ENCODE peak calls at places on chromosome 12, in ten cellular contexts. One of them, this sample, is unnamed.

GRCh38 chr12:124857921-124858461 is 5.7 kb downstream of the SCARB1 start:
- DNase-seq in A549: no peak
- DNase-seq in fibroblast of pulmonary artery: no peak
- DNase-seq in AG04450: no peak
- DNase-seq in IMR-90: no peak
- DNase-seq in esophagus squamous epithelium: no peak
- DNase-seq in left lung: no peak
- DNase-seq in lower lobe of right lung: no peak
- DNase-seq in GM12865: no peak
- DNase-seq in bronchial epithelial cell: no peak
- DNase-seq in this sample: no peak

GRCh38 chr12:45655186-45655585 is 74.3 kb upstream of the ARID2 start:
- DNase-seq in esophagus squamous epithelium: no peak
- DNase-seq in lower lobe of right lung: no peak
- DNase-seq in A549: no peak
- DNase-seq in IMR-90: peak
- DNase-seq in left lung: no peak
- DNase-seq in GM12865: peak
- DNase-seq in AG04450: no peak
- DNase-seq in bronchial epithelial cell: peak
- DNase-seq in fibroblast of pulmonary artery: peak
- DNase-seq in this sample: no peak

GRCh38 chr12:3308063-3308462 is 182.9 kb upstream of the PRMT8 start:
- DNase-seq in GM12865: no peak
- DNase-seq in A549: no peak
- DNase-seq in fibroblast of pulmonary artery: no peak
- DNase-seq in AG04450: no peak
- DNase-seq in esophagus squamous epithelium: no peak
- DNase-seq in bronchial epithelial cell: no peak
- DNase-seq in IMR-90: no peak
- DNase-seq in lower lobe of right lung: no peak
- DNase-seq in left lung: no peak
- DNase-seq in this sample: no peak

GRCh38 chr12:9906888-9907287 is 25.3 kb downstream of the CLEC2A start:
- DNase-seq in A549: no peak
- DNase-seq in IMR-90: no peak
- DNase-seq in fibroblast of pulmonary artery: no peak
- DNase-seq in lower lobe of right lung: no peak
- DNase-seq in AG04450: no peak
- DNase-seq in esophagus squamous epithelium: no peak
- DNase-seq in bronchial epithelial cell: peak
- DNase-seq in GM12865: no peak
- DNase-seq in left lung: no peak
- DNase-seq in this sample: no peak

GRCh38 chr12:97751704-97752103 is 289.1 kb downstream of the RMST start:
- DNase-seq in lower lobe of right lung: no peak
- DNase-seq in IMR-90: no peak
- DNase-seq in A549: no peak
- DNase-seq in fibroblast of pulmonary artery: no peak
- DNase-seq in left lung: no peak
- DNase-seq in bronchial epithelial cell: no peak
- DNase-seq in esophagus squamous epithelium: no peak
- DNase-seq in AG04450: no peak
- DNase-seq in GM12865: no peak
- DNase-seq in this sample: no peak

GRCh38 chr12:10052111-10052913 is 21.8 kb downstream of the CLEC9A start:
- DNase-seq in IMR-90: no peak
- DNase-seq in bronchial epithelial cell: no peak
- DNase-seq in left lung: no peak
- DNase-seq in fibroblast of pulmonary artery: no peak
- DNase-seq in AG04450: no peak
- DNase-seq in esophagus squamous epithelium: no peak
- DNase-seq in A549: no peak
- DNase-seq in GM12865: peak
- DNase-seq in lower lobe of right lung: no peak
- DNase-seq in this sample: no peak

GRCh38 chr12:116319851-116320621 is 42.5 kb upstream of the MED13L start:
- DNase-seq in GM12865: peak
- DNase-seq in left lung: peak
- DNase-seq in IMR-90: peak
- DNase-seq in bronchial epithelial cell: peak
- DNase-seq in fibroblast of pulmonary artery: peak
- DNase-seq in lower lobe of right lung: no peak
- DNase-seq in esophagus squamous epithelium: no peak
- DNase-seq in A549: no peak
- DNase-seq in AG04450: peak
- DNase-seq in this sample: peak

GRCh38 chr12:75635606-75636444 is 124.4 kb upstream of the KRR1 start:
- DNase-seq in AG04450: peak
- DNase-seq in fibroblast of pulmonary artery: peak
- DNase-seq in esophagus squamous epithelium: no peak
- DNase-seq in bronchial epithelial cell: peak
- DNase-seq in IMR-90: peak
- DNase-seq in lower lobe of right lung: no peak
- DNase-seq in A549: peak
- DNase-seq in left lung: no peak
- DNase-seq in GM12865: peak
- DNase-seq in this sample: peak

GRCh38 chr12:1217191-1217949 is 226.3 kb downstream of the ERC1 start:
- DNase-seq in fibroblast of pulmonary artery: peak
- DNase-seq in IMR-90: peak
- DNase-seq in GM12865: no peak
- DNase-seq in left lung: no peak
- DNase-seq in AG04450: no peak
- DNase-seq in A549: no peak
- DNase-seq in esophagus squamous epithelium: no peak
- DNase-seq in lower lobe of right lung: no peak
- DNase-seq in bronchial epithelial cell: peak
- DNase-seq in this sample: peak

GRCh38 chr12:76680940-76681339 is 83.0 kb upstream of the ZDHHC17 start:
- DNase-seq in AG04450: peak
- DNase-seq in GM12865: no peak
- DNase-seq in lower lobe of right lung: no peak
- DNase-seq in left lung: no peak
- DNase-seq in IMR-90: peak
- DNase-seq in esophagus squamous epithelium: no peak
- DNase-seq in bronchial epithelial cell: no peak
- DNase-seq in fibroblast of pulmonary artery: peak
- DNase-seq in A549: no peak
- DNase-seq in this sample: no peak

GRCh38 chr12:12008931-12009611 is 61.7 kb upstream of the BCL2L14 start:
- DNase-seq in A549: no peak
- DNase-seq in left lung: peak
- DNase-seq in GM12865: peak
- DNase-seq in esophagus squamous epithelium: no peak
- DNase-seq in fibroblast of pulmonary artery: peak
- DNase-seq in AG04450: no peak
- DNase-seq in IMR-90: peak
- DNase-seq in bronchial epithelial cell: peak
- DNase-seq in lower lobe of right lung: no peak
- DNase-seq in this sample: peak

GRCh38 chr12:6961278-6961694 is 9.2 kb downstream of the PHB2 start:
- DNase-seq in esophagus squamous epithelium: no peak
- DNase-seq in lower lobe of right lung: peak
- DNase-seq in left lung: peak
- DNase-seq in GM12865: peak
- DNase-seq in AG04450: no peak
- DNase-seq in fibroblast of pulmonary artery: peak
- DNase-seq in bronchial epithelial cell: peak
- DNase-seq in A549: no peak
- DNase-seq in IMR-90: no peak
- DNase-seq in this sample: no peak

GRCh38 chr12:4763549-4763948 is 43.3 kb downstream of the GALNT8 start:
- DNase-seq in AG04450: no peak
- DNase-seq in A549: peak
- DNase-seq in IMR-90: peak
- DNase-seq in GM12865: no peak
- DNase-seq in left lung: no peak
- DNase-seq in lower lobe of right lung: no peak
- DNase-seq in bronchial epithelial cell: peak
- DNase-seq in fibroblast of pulmonary artery: no peak
- DNase-seq in esophagus squamous epithelium: no peak
- DNase-seq in this sample: no peak

GRCh38 chr12:92362109-92362508 is 216.5 kb upstream of the BTG1 start:
- DNase-seq in esophagus squamous epithelium: no peak
- DNase-seq in IMR-90: no peak
- DNase-seq in left lung: no peak
- DNase-seq in lower lobe of right lung: no peak
- DNase-seq in GM12865: peak
- DNase-seq in AG04450: no peak
- DNase-seq in fibroblast of pulmonary artery: no peak
- DNase-seq in bronchial epithelial cell: no peak
- DNase-seq in A549: no peak
- DNase-seq in this sample: no peak
- H3K4me3 ChIP-seq in esophagus squamous epithelium: no peak
- H3K4me3 ChIP-seq in IMR-90: no peak
- H3K4me3 ChIP-seq in left lung: no peak
- H3K4me3 ChIP-seq in lower lobe of right lung: no peak
- H3K4me3 ChIP-seq in GM12865: peak
- H3K4me3 ChIP-seq in AG04450: no peak
- H3K4me3 ChIP-seq in fibroblast of pulmonary artery: no peak
- H3K4me3 ChIP-seq in bronchial epithelial cell: no peak
- H3K4me3 ChIP-seq in A549: no peak
- H3K4me3 ChIP-seq in this sample: no peak

GRCh38 chr12:109844091-109844490 is 10.9 kb upstream of the TRPV4 start:
- DNase-seq in IMR-90: no peak
- DNase-seq in fibroblast of pulmonary artery: no peak
- DNase-seq in AG04450: no peak
- DNase-seq in left lung: no peak
- DNase-seq in lower lobe of right lung: no peak
- DNase-seq in A549: no peak
- DNase-seq in esophagus squamous epithelium: no peak
- DNase-seq in bronchial epithelial cell: no peak
- DNase-seq in GM12865: no peak
- DNase-seq in this sample: no peak

GRCh38 chr12:109840349-109841073 is 7.3 kb upstream of the TRPV4 start:
- DNase-seq in IMR-90: no peak
- DNase-seq in bronchial epithelial cell: peak
- DNase-seq in lower lobe of right lung: peak
- DNase-seq in fibroblast of pulmonary artery: no peak
- DNase-seq in GM12865: no peak
- DNase-seq in left lung: no peak
- DNase-seq in esophagus squamous epithelium: no peak
- DNase-seq in AG04450: no peak
- DNase-seq in A549: peak
- DNase-seq in this sample: no peak

GRCh38 chr12:109839444-109839843 is 6.2 kb upstream of the TRPV4 start:
- DNase-seq in GM12865: no peak
- DNase-seq in A549: no peak
- DNase-seq in AG04450: no peak
- DNase-seq in left lung: no peak
- DNase-seq in esophagus squamous epithelium: no peak
- DNase-seq in fibroblast of pulmonary artery: no peak
- DNase-seq in lower lobe of right lung: no peak
- DNase-seq in bronchial epithelial cell: no peak
- DNase-seq in IMR-90: no peak
- DNase-seq in this sample: no peak

GRCh38 chr12:109841356-109841755 is 8.2 kb upstream of the TRPV4 start:
- DNase-seq in A549: no peak
- DNase-seq in left lung: no peak
- DNase-seq in AG04450: no peak
- DNase-seq in bronchial epithelial cell: no peak
- DNase-seq in lower lobe of right lung: no peak
- DNase-seq in fibroblast of pulmonary artery: no peak
- DNase-seq in GM12865: no peak
- DNase-seq in esophagus squamous epithelium: no peak
- DNase-seq in IMR-90: no peak
- DNase-seq in this sample: no peak

GRCh38 chr12:109842021-109842420 is 8.8 kb upstream of the TRPV4 start:
- DNase-seq in bronchial epithelial cell: no peak
- DNase-seq in GM12865: no peak
- DNase-seq in left lung: no peak
- DNase-seq in esophagus squamous epithelium: no peak
- DNase-seq in IMR-90: no peak
- DNase-seq in AG04450: no peak
- DNase-seq in lower lobe of right lung: no peak
- DNase-seq in fibroblast of pulmonary artery: no peak
- DNase-seq in A549: no peak
- DNase-seq in this sample: no peak
- TF ChIP-seq CTCF in bronchial epithelial cell: no peak
- TF ChIP-seq CTCF in GM12865: no peak
- TF ChIP-seq CTCF in left lung: no peak
- TF ChIP-seq CTCF in esophagus squamous epithelium: no peak
- TF ChIP-seq CTCF in IMR-90: peak
- TF ChIP-seq CTCF in AG04450: no peak
- TF ChIP-seq CTCF in lower lobe of right lung: no peak
- TF ChIP-seq CTCF in fibroblast of pulmonary artery: no peak
- TF ChIP-seq CTCF in A549: no peak
- TF ChIP-seq CTCF in this sample: no peak

GRCh38 chr12:112971248-112971647 is 7.1 kb upstream of the OAS2 start:
- DNase-seq in fibroblast of pulmonary artery: peak
- DNase-seq in AG04450: no peak
- DNase-seq in IMR-90: peak
- DNase-seq in A549: no peak
- DNase-seq in bronchial epithelial cell: no peak
- DNase-seq in left lung: no peak
- DNase-seq in esophagus squamous epithelium: no peak
- DNase-seq in lower lobe of right lung: no peak
- DNase-seq in GM12865: no peak
- DNase-seq in this sample: no peak
- H3K4me3 ChIP-seq in fibroblast of pulmonary artery: no peak
- H3K4me3 ChIP-seq in AG04450: no peak
- H3K4me3 ChIP-seq in IMR-90: no peak
- H3K4me3 ChIP-seq in A549: no peak
- H3K4me3 ChIP-seq in bronchial epithelial cell: no peak
- H3K4me3 ChIP-seq in left lung: no peak
- H3K4me3 ChIP-seq in esophagus squamous epithelium: no peak
- H3K4me3 ChIP-seq in lower lobe of right lung: no peak
- H3K4me3 ChIP-seq in GM12865: no peak
- H3K4me3 ChIP-seq in this sample: no peak

GRCh38 chr12:92145731-92146496 is at the start of gene BTG1:
- DNase-seq in esophagus squamous epithelium: peak
- DNase-seq in A549: peak
- DNase-seq in GM12865: peak
- DNase-seq in lower lobe of right lung: peak
- DNase-seq in bronchial epithelial cell: peak
- DNase-seq in left lung: peak
- DNase-seq in AG04450: peak
- DNase-seq in fibroblast of pulmonary artery: peak
- DNase-seq in IMR-90: peak
- DNase-seq in this sample: peak

GRCh38 chr12:92145481-92145730 is 240 bp downstream of the BTG1 start:
- DNase-seq in left lung: no peak
- DNase-seq in GM12865: no peak
- DNase-seq in esophagus squamous epithelium: no peak
- DNase-seq in AG04450: no peak
- DNase-seq in IMR-90: no peak
- DNase-seq in fibroblast of pulmonary artery: no peak
- DNase-seq in A549: no peak
- DNase-seq in bronchial epithelial cell: no peak
- DNase-seq in lower lobe of right lung: no peak
- DNase-seq in this sample: no peak

GRCh38 chr12:92144045-92144630 is 1.5 kb downstream of the BTG1 start:
- DNase-seq in A549: peak
- DNase-seq in IMR-90: peak
- DNase-seq in bronchial epithelial cell: peak
- DNase-seq in lower lobe of right lung: peak
- DNase-seq in fibroblast of pulmonary artery: peak
- DNase-seq in GM12865: peak
- DNase-seq in esophagus squamous epithelium: peak
- DNase-seq in AG04450: peak
- DNase-seq in left lung: peak
- DNase-seq in this sample: peak

GRCh38 chr12:92143280-92143679 is 2.4 kb downstream of the BTG1 start:
- DNase-seq in lower lobe of right lung: no peak
- DNase-seq in IMR-90: no peak
- DNase-seq in GM12865: no peak
- DNase-seq in bronchial epithelial cell: no peak
- DNase-seq in AG04450: no peak
- DNase-seq in esophagus squamous epithelium: no peak
- DNase-seq in A549: no peak
- DNase-seq in fibroblast of pulmonary artery: no peak
- DNase-seq in left lung: no peak
- DNase-seq in this sample: no peak

GRCh38 chr12:92144631-92145480 is 790 bp downstream of the BTG1 start:
- DNase-seq in A549: no peak
- DNase-seq in fibroblast of pulmonary artery: peak
- DNase-seq in IMR-90: peak
- DNase-seq in esophagus squamous epithelium: no peak
- DNase-seq in lower lobe of right lung: peak
- DNase-seq in AG04450: no peak
- DNase-seq in bronchial epithelial cell: peak
- DNase-seq in GM12865: peak
- DNase-seq in left lung: peak
- DNase-seq in this sample: no peak
- TF ChIP-seq CTCF in A549: no peak
- TF ChIP-seq CTCF in fibroblast of pulmonary artery: no peak
- TF ChIP-seq CTCF in IMR-90: no peak
- TF ChIP-seq CTCF in esophagus squamous epithelium: no peak
- TF ChIP-seq CTCF in lower lobe of right lung: no peak
- TF ChIP-seq CTCF in AG04450: no peak
- TF ChIP-seq CTCF in bronchial epithelial cell: no peak
- TF ChIP-seq CTCF in GM12865: no peak
- TF ChIP-seq CTCF in left lung: no peak
- TF ChIP-seq CTCF in this sample: no peak

This sample was measured in astrocyte of the cerebellum.